ENCODE peak calls at places on chromosomes 5 and 9, in eight cellular contexts. D is AG10803, K is adrenal gland, Z is transverse colon, L is lower leg skin, A is mesothelial cell of epicardium, X is sigmoid colon, S is WTC11. N is an unnamed sample.
A peak's percentile ranks its signal among the peaks of the same experiment; 100 is the strongest.

GRCh38 chr5:144844086-144844485 is 673.4 kb downstream of the KCTD16 start:
- DNase-seq in K (no peak), A (no peak), X (no peak), L (no peak), S (no peak), Z (no peak), D (no peak), N (no peak)

GRCh38 chr5:180494510-180495181 is 467 bp downstream of the CNOT6 start:
- DNase-seq in Z (peak; percentile 38), L (peak; percentile 88), A (peak; percentile 60), S (peak; percentile 42), D (peak; percentile 26), X (peak; percentile 71), K (peak; percentile 62), N (peak; percentile 71)

GRCh38 chr5:88021141-88021540 is 247.5 kb downstream of the TMEM161B start:
- DNase-seq in Z (no peak), K (no peak), L (no peak), D (no peak), A (no peak), S (no peak), X (no peak), N (no peak)

GRCh38 chr9:113875917-113876805 is at the start of gene ZNF618:
- DNase-seq in D (peak; percentile 27), A (peak; percentile 55), S (peak; percentile 38), L (no peak), K (no peak), Z (peak; percentile 24), X (no peak), N (peak; percentile 68)

GRCh38 chr5:59724482-59725392 is 168.8 kb downstream of the PDE4D start:
- DNase-seq in X (no peak), L (no peak), A (no peak), K (no peak), Z (peak; percentile 26), S (peak; percentile 66), D (peak; percentile 45), N (peak; percentile 56)

GRCh38 chr5:108521841-108522506 is 140.1 kb upstream of the FBXL17 start:
- DNase-seq in X (no peak), S (no peak), L (no peak), Z (no peak), A (no peak), K (no peak), D (peak; percentile 68), N (peak; percentile 31)

GRCh38 chr5:106269252-106269843 is 1401.4 kb downstream of the EFNA5 start:
- DNase-seq in Z (no peak), L (no peak), S (no peak), K (no peak), X (no peak), D (peak; percentile 47), A (no peak), N (no peak)

GRCh38 chr5:129496875-129497274 is 36.8 kb downstream of the ADAMTS19 start:
- DNase-seq in D (no peak), L (no peak), S (no peak), X (no peak), Z (no peak), A (no peak), K (no peak), N (no peak)

GRCh38 chr5:124161286-124161685 is 585.2 kb downstream of the ZNF608 start:
- DNase-seq in L (no peak), Z (no peak), K (no peak), X (no peak), S (no peak), A (no peak), D (no peak), N (no peak)

GRCh38 chr5:142433526-142434321 is 108.9 kb upstream of the SPRY4 start:
- DNase-seq in D (peak; percentile 56), S (no peak), K (no peak), A (no peak), Z (no peak), L (peak; percentile 75), X (no peak), N (no peak)

GRCh38 chr9:89528540-89528939 is 30.6 kb upstream of the SEMA4D start:
- DNase-seq in A (no peak), L (no peak), X (no peak), K (peak; percentile 56), D (no peak), S (no peak), Z (no peak), N (no peak)

GRCh38 chr5:134758176-134758503 is 439 bp upstream of the DDX46 start:
- DNase-seq in Z (no peak), S (no peak), D (no peak), X (no peak), K (no peak), A (no peak), L (no peak), N (no peak)

GRCh38 chr5:158155811-158156495 is 297.0 kb upstream of the CLINT1 start:
- DNase-seq in A (no peak), S (no peak), Z (no peak), L (no peak), K (no peak), D (peak; percentile 67), X (no peak), N (no peak)

GRCh38 chr5:7884491-7885273 is 15.7 kb downstream of the MTRR start:
- DNase-seq in L (no peak), K (no peak), X (no peak), Z (no peak), D (no peak), A (no peak), S (no peak), N (no peak)

GRCh38 chr9:32524558-32525461 is 1.2 kb downstream of the RIGI start:
- DNase-seq in L (no peak), K (no peak), S (no peak), A (no peak), Z (no peak), X (no peak), D (peak; percentile 5), N (no peak)

GRCh38 chr5:180128671-180129261 is 57.2 kb upstream of the RNF130 start:
- DNase-seq in D (no peak), K (peak; percentile 33), Z (no peak), A (no peak), S (no peak), L (peak; percentile 60), X (no peak), N (no peak)

GRCh38 chr9:101442248-101443136 is 6.9 kb upstream of the ALDOB start:
- DNase-seq in D (no peak), A (no peak), S (no peak), Z (no peak), X (no peak), L (no peak), K (no peak), N (no peak)

GRCh38 chr9:136692190-136693134 is 5.2 kb upstream of the AGPAT2 start:
- DNase-seq in L (no peak), S (no peak), Z (no peak), K (no peak), A (no peak), D (no peak), X (no peak), N (no peak)
- TF ChIP-seq CTCF in L (no peak), S (no peak), Z (no peak), K (no peak), A (no peak), D (no peak), X (no peak), N (no peak)

GRCh38 chr9:14435871-14436270 is 121.9 kb upstream of the NFIB start:
- DNase-seq in Z (no peak), X (no peak), K (no peak), A (no peak), L (no peak), D (no peak), S (no peak), N (no peak)

GRCh38 chr9:14434971-14435718 is 121.2 kb upstream of the NFIB start:
- DNase-seq in X (no peak), K (no peak), L (no peak), D (no peak), A (no peak), Z (no peak), S (no peak), N (no peak)

GRCh38 chr9:14437336-14438231 is 123.6 kb upstream of the NFIB start:
- DNase-seq in Z (no peak), S (no peak), L (no peak), K (peak; percentile 85), X (no peak), A (peak; percentile 55), D (no peak), N (no peak)

GRCh38 chr9:14433293-14433818 is 119.4 kb upstream of the NFIB start:
- DNase-seq in X (no peak), Z (no peak), A (no peak), D (no peak), S (no peak), K (no peak), L (no peak), N (no peak)

GRCh38 chr9:14433841-14434511 is 120.0 kb upstream of the NFIB start:
- DNase-seq in X (no peak), D (peak; percentile 63), A (no peak), S (no peak), Z (no peak), K (peak; percentile 65), L (no peak), N (no peak)
- TF ChIP-seq CTCF in X (no peak), D (peak; percentile 48), A (peak; percentile 29), S (no peak), Z (no peak), K (peak; percentile 41), L (no peak), N (no peak)

GRCh38 chr9:12643686-12644085 is 49.5 kb upstream of the TYRP1 start:
- DNase-seq in S (no peak), L (no peak), X (no peak), Z (no peak), A (no peak), K (no peak), D (peak; percentile 16), N (no peak)

GRCh38 chr9:12640021-12640587 is 53.1 kb upstream of the TYRP1 start:
- DNase-seq in Z (no peak), S (no peak), X (no peak), K (no peak), A (no peak), D (peak; percentile 51), L (no peak), N (no peak)

DNA sequence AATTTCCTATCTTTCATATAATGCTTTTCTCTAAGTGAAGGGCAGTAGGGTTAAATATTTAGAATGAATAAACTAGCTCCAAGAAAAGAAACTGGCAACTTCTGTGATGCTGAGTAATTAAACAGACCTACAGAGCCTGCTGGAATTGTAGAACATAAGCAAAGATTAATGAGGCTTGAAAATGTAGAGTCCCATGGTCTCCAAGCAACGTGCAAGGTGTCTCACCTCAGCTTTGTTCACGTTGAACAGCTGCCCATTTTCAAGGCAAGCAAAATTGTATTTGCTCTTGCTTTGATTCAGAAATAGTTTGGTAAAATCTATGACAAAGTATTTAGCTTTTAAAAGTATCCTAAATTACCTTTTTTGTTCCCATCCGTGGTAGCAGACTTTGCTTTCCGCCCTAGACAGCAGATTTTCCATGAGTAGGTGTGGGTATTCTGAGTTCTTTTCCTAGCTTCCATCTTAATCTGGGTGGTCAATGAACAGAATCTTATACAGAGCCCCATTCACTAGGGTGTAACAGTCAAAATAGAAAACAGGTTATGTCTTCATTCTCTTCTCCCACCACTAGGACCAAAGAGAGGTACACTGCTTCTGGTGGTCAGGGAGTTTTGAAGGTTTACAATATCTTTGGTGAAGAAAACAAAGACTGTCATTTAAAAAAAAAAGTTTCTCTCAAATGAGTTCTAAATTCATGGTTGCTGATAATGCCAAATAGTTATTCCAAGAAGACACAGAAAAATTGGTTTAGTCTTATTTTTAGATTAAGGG is 52.1 kb upstream of the TYRP1 start:
- DNase-seq in D (no peak), L (no peak), A (no peak), X (no peak), Z (no peak), S (no peak), K (no peak), N (no peak)
- TF ChIP-seq CTCF in D (no peak), L (no peak), A (no peak), X (no peak), Z (no peak), S (no peak), K (no peak), N (peak; percentile 8)

GRCh38 chr9:79432485-79432884 is 139.3 kb upstream of the TLE4 start:
- DNase-seq in D (no peak), L (no peak), A (no peak), X (no peak), S (no peak), K (no peak), Z (no peak), N (no peak)
- TF ChIP-seq CTCF in D (no peak), L (no peak), A (no peak), X (no peak), S (no peak), K (no peak), Z (no peak), N (no peak)

N was measured in nephron progenitor cell.